ENCODE peak calls at places on chromosomes 12 and 14, in four cellular contexts. J is stomach, U is H1, Z is IMR-90. D is an unnamed sample.

GRCh38 chr12:22333751-22334695 is 484 bp downstream of the ST8SIA1 start:
- DNase-seq in J (no peak), Z (no peak), U (no peak), D (peak; percentile 10)

GRCh38 chr12:80262372-80263170 is 163.2 kb downstream of the OTOGL start:
- DNase-seq in U (no peak), Z (peak; percentile 26), J (no peak), D (no peak)

GRCh38 chr12:104282109-104282508 is 21.4 kb upstream of the EID3 start:
- DNase-seq in Z (peak; percentile 68), J (no peak), U (no peak), D (no peak)

GRCh38 chr14:20195911-20196310 is 5.2 kb downstream of the OR11G2 start:
- DNase-seq in J (no peak), U (no peak), Z (no peak), D (no peak)

GRCh38 chr12:14975451-14975850 is 2.6 kb downstream of the PDE6H start:
- DNase-seq in J (no peak), Z (no peak), U (no peak), D (no peak)

GRCh38 chr14:23602181-23603095 is 23.8 kb upstream of the JPH4 start:
- DNase-seq in Z (no peak), U (no peak), J (no peak), D (peak; percentile 35)

GRCh38 chr12:132489078-132489601 is 811 bp upstream of the FBRSL1 start:
- DNase-seq in J (peak; percentile 52), U (no peak), Z (no peak), D (no peak)

GRCh38 chr12:125853670-125854069 is 788.4 kb downstream of the AACS start:
- DNase-seq in Z (no peak), J (no peak), U (no peak), D (no peak)

GRCh38 chr12:130026608-130027176 is 122.9 kb upstream of the TMEM132D start:
- DNase-seq in J (peak; percentile 35), U (no peak), Z (no peak), D (peak; percentile 48)

GRCh38 chr12:97756066-97756701 is 293.6 kb downstream of the RMST start:
- DNase-seq in J (no peak), U (no peak), Z (no peak), D (no peak)

GRCh38 chr14:84006643-84007137 is 1523.3 kb upstream of the FLRT2 start:
- DNase-seq in J (no peak), U (no peak), Z (no peak), D (peak; percentile 18)

GRCh38 chr14:68407838-68408237 is 385.0 kb downstream of the ZFP36L1 start:
- DNase-seq in U (no peak), J (no peak), Z (no peak), D (no peak)

GRCh38 chr12:34403706-34404376 is 381.5 kb downstream of the ALG10 start:
- DNase-seq in U (no peak), Z (no peak), J (peak; percentile 17), D (peak; percentile 1)

GRCh38 chr14:30296956-30297405 is 262.0 kb upstream of the G2E3 start:
- DNase-seq in Z (no peak), U (no peak), J (no peak), D (no peak)

GRCh38 chr12:19848426-19848825 is 409.1 kb downstream of the AEBP2 start:
- DNase-seq in Z (no peak), U (no peak), J (no peak), D (no peak)

GRCh38 chr12:76274699-76275098 is 73.5 kb downstream of the BBS10 start:
- DNase-seq in U (no peak), J (no peak), Z (peak; percentile 77), D (no peak)

GRCh38 chr12:121963341-121964018 is 45.1 kb downstream of the CFAP251 start:
- DNase-seq in Z (no peak), J (no peak), U (no peak), D (no peak)

GRCh38 chr14:74613211-74613914 is 1.3 kb upstream of the LTBP2 start:
- DNase-seq in Z (no peak), U (no peak), J (no peak), D (no peak)

GRCh38 chr12:14239935-14240872 is 125.3 kb upstream of the ATF7IP start:
- DNase-seq in Z (no peak), J (no peak), U (no peak), D (peak; percentile 52)

GRCh38 chr12:121806556-121807308 is 2.9 kb downstream of the SETD1B start:
- DNase-seq in Z (no peak), U (no peak), J (no peak), D (no peak)

GRCh38 chr14:100529561-100530031 is 57.6 kb downstream of the BEGAIN start:
- DNase-seq in U (no peak), Z (no peak), J (peak; percentile 15), D (no peak)

GRCh38 chr12:87756111-87756510 is 273.1 kb downstream of the C12orf50 start:
- DNase-seq in J (no peak), U (no peak), Z (peak; percentile 99), D (no peak)

GRCh38 chr14:72610831-72611200 is 283.1 kb downstream of the DPF3 start:
- DNase-seq in Z (no peak), U (no peak), J (no peak), D (no peak)

GRCh38 chr12:46219892-46220655 is 48.8 kb downstream of the SLC38A1 start:
- DNase-seq in U (no peak), J (no peak), Z (peak; percentile 86), D (no peak)

GRCh38 chr12:43285248-43285647 is 266.8 kb downstream of the ADAMTS20 start:
- DNase-seq in U (no peak), Z (peak; percentile 98), J (no peak), D (no peak)

GRCh38 chr14:19975291-19975690 is at the start of gene OR4K15:
- DNase-seq in J (no peak), U (no peak), Z (no peak), D (no peak)

GRCh38 chr12:49624919-49625577 is 1.7 kb downstream of the PRPF40B start:
- DNase-seq in U (no peak), Z (peak; percentile 72), J (no peak), D (peak; percentile 26)

GRCh38 chr12:124512667-124513296 is 54.6 kb downstream of the NCOR2 start:
- DNase-seq in U (peak; percentile 73), J (peak; percentile 87), Z (peak; percentile 98), D (peak; percentile 83)

GRCh38 chr14:92883066-92883465 is 39.9 kb upstream of the CHGA start:
- DNase-seq in J (no peak), Z (no peak), U (no peak), D (no peak)

GRCh38 chr12:12521044-12521485 is 41.6 kb downstream of the DUSP16 start:
- DNase-seq in U (no peak), J (no peak), Z (no peak), D (no peak)

GRCh38 chr12:89019439-89020120 is 332.7 kb downstream of the DUSP6 start:
- DNase-seq in U (peak; percentile 41), J (peak; percentile 84), Z (peak; percentile 88), D (peak; percentile 84)
- H3K4me3 ChIP-seq in U (no peak overlapping the region), J (peak overlapping the region; percentile 27), Z (peak overlapping the region; percentile 28), D (no peak overlapping the region)

DNA sequence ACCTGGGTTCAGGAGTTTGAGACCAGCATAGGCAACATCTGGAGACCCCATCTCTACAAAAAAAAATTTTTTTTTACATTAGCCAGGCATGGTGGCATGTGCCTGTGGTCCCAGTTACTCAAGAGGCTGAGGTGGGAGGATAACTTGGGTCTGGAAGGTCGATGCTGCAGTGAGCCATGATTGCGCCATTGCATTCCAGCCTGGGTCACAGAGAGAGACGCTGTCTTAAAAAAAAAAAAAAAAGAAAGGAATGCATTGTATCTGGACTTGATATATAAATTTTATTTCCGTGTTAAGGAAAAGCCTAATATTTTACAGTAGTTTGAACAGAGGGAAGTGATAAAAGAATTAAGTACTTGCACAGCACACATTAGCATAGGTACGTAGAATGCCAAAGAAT is 97.2 kb downstream of the ZC3H14 start:
- DNase-seq in J (no peak), U (no peak), Z (peak; percentile 32), D (no peak)
- H3K27ac ChIP-seq in J (no peak overlapping the region), U (no peak overlapping the region), Z (no peak overlapping the region), D (no peak overlapping the region)

GRCh38 chr12:113208041-113208934 is 13.0 kb upstream of the TPCN1 start:
- DNase-seq in U (no peak), J (peak; percentile 35), Z (peak; percentile 79), D (no peak)
- TF ChIP-seq POLR2A in U (no peak), J (no peak), Z (no peak), D (no peak)

DNA sequence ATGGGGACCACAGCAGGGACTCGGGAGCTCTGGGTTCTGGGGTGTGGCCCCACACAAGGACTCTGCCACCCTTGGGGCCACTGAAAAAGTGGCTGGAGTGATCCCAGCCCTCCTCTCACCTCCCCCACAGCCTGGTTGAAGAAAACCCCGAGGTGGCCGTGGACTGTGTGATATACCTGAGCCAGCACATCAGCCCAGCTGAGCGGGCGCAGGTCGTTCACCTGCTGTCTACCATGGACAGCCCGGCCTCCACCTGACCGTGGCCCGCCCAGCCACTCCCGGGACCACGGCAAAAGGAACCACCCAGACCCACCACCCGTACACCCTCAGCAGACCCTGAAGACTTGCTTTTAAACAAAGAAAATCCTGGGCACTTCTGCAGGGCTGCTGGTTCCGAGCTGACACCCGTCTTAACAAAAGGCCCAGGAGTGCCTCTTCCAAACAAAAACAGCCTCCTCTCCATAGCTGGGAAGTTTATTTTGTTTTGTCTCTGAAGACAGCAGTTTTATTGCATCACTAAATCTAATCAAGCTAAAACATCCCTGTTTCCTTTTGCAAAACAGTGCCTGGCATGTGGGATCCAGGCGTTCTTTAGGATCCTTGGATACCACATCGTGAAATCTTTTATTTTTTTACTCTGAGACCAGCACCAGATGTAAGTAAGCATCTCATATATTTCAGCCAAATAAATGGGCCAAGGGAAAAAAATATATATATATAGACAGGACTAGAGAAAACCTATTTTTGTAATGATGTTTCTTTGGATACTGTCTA is 42.8 kb downstream of the FOXN4 start:
- DNase-seq in U (no peak), J (no peak), Z (no peak), D (no peak)
- H3K4me3 ChIP-seq in U (no peak overlapping the region), J (no peak overlapping the region), Z (no peak overlapping the region), D (no peak overlapping the region)

GRCh38 chr12:118328486-118329340 is 44.0 kb downstream of the TAOK3 start:
- DNase-seq in Z (no peak), U (no peak), J (no peak), D (no peak)
- H3K27ac ChIP-seq in Z (peak overlapping the region; percentile 53), U (no peak overlapping the region), J (no peak overlapping the region), D (no peak overlapping the region)

GRCh38 chr12:107685360-107686248 is at the start of gene PWP1:
- DNase-seq in Z (peak; percentile 94), U (peak; percentile 87), J (peak; percentile 97), D (peak; percentile 97)
- TF ChIP-seq POLR2A in Z (peak; percentile 84), U (peak; percentile 72), J (peak; percentile 66), D (peak; percentile 93)

GRCh38 chr12:9646794-9647622 is 22.5 kb upstream of the CLEC2D start:
- DNase-seq in J (no peak), Z (peak; percentile 56), U (no peak), D (no peak)

GRCh38 chr12:9649532-9649940 is 20.0 kb upstream of the CLEC2D start:
- DNase-seq in U (no peak), J (no peak), Z (no peak), D (no peak)

GRCh38 chr12:9648701-9649531 is 20.6 kb upstream of the CLEC2D start:
- DNase-seq in Z (peak; percentile 13), J (no peak), U (no peak), D (no peak)

GRCh38 chr12:9647825-9648700 is 21.4 kb upstream of the CLEC2D start:
- DNase-seq in Z (peak; percentile 69), J (peak; percentile 79), U (peak; percentile 41), D (peak; percentile 70)

GRCh38 chr12:9651265-9651729 is 18.2 kb upstream of the CLEC2D start:
- DNase-seq in J (no peak), Z (peak; percentile 67), U (no peak), D (no peak)
- H3K4me3 ChIP-seq in J (no peak overlapping the region), Z (no peak overlapping the region), U (no peak overlapping the region), D (no peak overlapping the region)

D was measured in body of pancreas.